ENCODE peak calls at places on chromosomes 5 and 9, in ten cellular contexts. U is activated CD4-positive, alpha-beta T cell treated with anti-CD3 and anti-CD28 coated beads, Interleukin-2, amount 50 U/mL, for 48 hours; X is HCEC 1CT; V is germinal center; L is naive thymus-derived CD8-positive, alpha-beta T cell; W is T47D; T is heart right ventricle; N is spleen; M is NCI-H524; O is tibial nerve. C is an unnamed sample.

GRCh38 chr9:127578952-127579853 is 32.9 kb upstream of the STXBP1 start:
- DNase-seq in U (peak; percentile 77), X (peak; percentile 98), V (no peak), L (peak; percentile 34), W (peak; percentile 45), T (peak; percentile 83), N (peak; percentile 90), M (peak; percentile 96), O (peak; percentile 76), C (no peak)

GRCh38 chr9:108282872-108283271 is 572.9 kb downstream of the ACTL7B start:
- DNase-seq in U (no peak), X (no peak), V (no peak), L (no peak), W (peak; percentile 36), T (no peak), N (no peak), M (no peak), O (no peak), C (no peak)

GRCh38 chr9:20532584-20532983 is 89.7 kb downstream of the MLLT3 start:
- DNase-seq in U (no peak), X (no peak), V (no peak), L (no peak), W (no peak), T (no peak), N (no peak), M (no peak), O (no peak), C (no peak)

GRCh38 chr9:131391504-131391903 is 2.4 kb upstream of the PRRC2B start:
- DNase-seq in U (no peak), X (no peak), V (no peak), L (no peak), W (no peak), T (no peak), N (no peak), M (no peak), O (no peak), C (no peak)

GRCh38 chr5:42547146-42547545 is 123.9 kb downstream of the GHR start:
- DNase-seq in U (no peak), X (peak; percentile 9), V (no peak), L (no peak), W (no peak), T (no peak), N (no peak), M (no peak), O (no peak), C (no peak)

GRCh38 chr5:137833463-137833862 is 34.2 kb upstream of the MYOT start:
- DNase-seq in U (no peak), X (peak; percentile 70), V (no peak), L (no peak), W (peak; percentile 35), T (no peak), N (no peak), M (no peak), O (no peak), C (no peak)

GRCh38 chr9:121288874-121289553 is 21.1 kb downstream of the GSN start:
- DNase-seq in U (no peak), X (peak; percentile 55), V (no peak), L (no peak), W (peak; percentile 60), T (peak; percentile 69), N (peak; percentile 73), M (peak; percentile 61), O (peak; percentile 47), C (no peak)

GRCh38 chr5:81825237-81825636 is 74.3 kb upstream of the SSBP2 start:
- DNase-seq in U (no peak), X (peak; percentile 69), V (no peak), L (no peak), W (no peak), T (peak; percentile 69), N (no peak), M (no peak), O (peak; percentile 28), C (no peak)

C was measured in OCI-LY7.